ENCODE peak calls at places on chromosomes 3 and 15, in six cellular contexts. One of them, this sample, is unnamed.

GRCh38 chr3:64259646-64260045 is 34.4 kb upstream of the PRICKLE2 start:
- DNase-seq in substantia nigra: no peak
- DNase-seq in stimulated activated naive CD8-positive, alpha-beta T cell treated with anti-CD3 and anti-CD28 coated beads, Interleukin-15, Interleukin-2, amounts not matched to agents 100 U/mL and 50 U/mL, for 24 hours: no peak
- DNase-seq in NT2/D1: no peak
- DNase-seq in Calu3: no peak
- DNase-seq in GM10248: no peak
- DNase-seq in this sample: no peak

GRCh38 chr3:102089182-102089581 is 239.9 kb downstream of the NFKBIZ start:
- DNase-seq in substantia nigra: no peak
- DNase-seq in Calu3: no peak
- DNase-seq in stimulated activated naive CD8-positive, alpha-beta T cell treated with anti-CD3 and anti-CD28 coated beads, Interleukin-15, Interleukin-2, amounts not matched to agents 100 U/mL and 50 U/mL, for 24 hours: no peak
- DNase-seq in GM10248: no peak
- DNase-seq in NT2/D1: no peak
- DNase-seq in this sample: no peak

GRCh38 chr3:44125241-44125640 is 116.4 kb upstream of the TOPAZ1 start:
- DNase-seq in Calu3: no peak
- DNase-seq in stimulated activated naive CD8-positive, alpha-beta T cell treated with anti-CD3 and anti-CD28 coated beads, Interleukin-15, Interleukin-2, amounts not matched to agents 100 U/mL and 50 U/mL, for 24 hours: no peak
- DNase-seq in NT2/D1: no peak
- DNase-seq in GM10248: no peak
- DNase-seq in substantia nigra: no peak
- DNase-seq in this sample: no peak

GRCh38 chr15:74555192-74555591 is 14.2 kb downstream of the ARID3B start:
- DNase-seq in Calu3: no peak
- DNase-seq in stimulated activated naive CD8-positive, alpha-beta T cell treated with anti-CD3 and anti-CD28 coated beads, Interleukin-15, Interleukin-2, amounts not matched to agents 100 U/mL and 50 U/mL, for 24 hours: no peak
- DNase-seq in GM10248: no peak
- DNase-seq in substantia nigra: no peak
- DNase-seq in NT2/D1: no peak
- DNase-seq in this sample: no peak

GRCh38 chr3:103977417-103977816 is 1389.3 kb upstream of the ALCAM start:
- DNase-seq in Calu3: no peak
- DNase-seq in stimulated activated naive CD8-positive, alpha-beta T cell treated with anti-CD3 and anti-CD28 coated beads, Interleukin-15, Interleukin-2, amounts not matched to agents 100 U/mL and 50 U/mL, for 24 hours: no peak
- DNase-seq in NT2/D1: no peak
- DNase-seq in substantia nigra: no peak
- DNase-seq in GM10248: no peak
- DNase-seq in this sample: no peak

GRCh38 chr3:19543212-19543841 is 390.7 kb downstream of the EFHB start:
- DNase-seq in stimulated activated naive CD8-positive, alpha-beta T cell treated with anti-CD3 and anti-CD28 coated beads, Interleukin-15, Interleukin-2, amounts not matched to agents 100 U/mL and 50 U/mL, for 24 hours: no peak
- DNase-seq in NT2/D1: peak
- DNase-seq in substantia nigra: no peak
- DNase-seq in GM10248: peak
- DNase-seq in Calu3: peak
- DNase-seq in this sample: no peak

GRCh38 chr3:120167488-120167887 is 73.2 kb upstream of the GSK3B start:
- DNase-seq in GM10248: no peak
- DNase-seq in substantia nigra: no peak
- DNase-seq in stimulated activated naive CD8-positive, alpha-beta T cell treated with anti-CD3 and anti-CD28 coated beads, Interleukin-15, Interleukin-2, amounts not matched to agents 100 U/mL and 50 U/mL, for 24 hours: no peak
- DNase-seq in NT2/D1: no peak
- DNase-seq in Calu3: no peak
- DNase-seq in this sample: no peak

GRCh38 chr15:63380151-63380827 is 1.4 kb downstream of the CA12 start:
- DNase-seq in stimulated activated naive CD8-positive, alpha-beta T cell treated with anti-CD3 and anti-CD28 coated beads, Interleukin-15, Interleukin-2, amounts not matched to agents 100 U/mL and 50 U/mL, for 24 hours: no peak
- DNase-seq in substantia nigra: no peak
- DNase-seq in Calu3: no peak
- DNase-seq in NT2/D1: no peak
- DNase-seq in GM10248: no peak
- DNase-seq in this sample: no peak

GRCh38 chr3:61666615-61667320 is 105.4 kb downstream of the PTPRG start:
- DNase-seq in GM10248: no peak
- DNase-seq in stimulated activated naive CD8-positive, alpha-beta T cell treated with anti-CD3 and anti-CD28 coated beads, Interleukin-15, Interleukin-2, amounts not matched to agents 100 U/mL and 50 U/mL, for 24 hours: no peak
- DNase-seq in Calu3: no peak
- DNase-seq in NT2/D1: no peak
- DNase-seq in substantia nigra: no peak
- DNase-seq in this sample: no peak

GRCh38 chr3:100063929-100064461 is 50.3 kb downstream of the FILIP1L start:
- DNase-seq in NT2/D1: no peak
- DNase-seq in Calu3: no peak
- DNase-seq in substantia nigra: no peak
- DNase-seq in GM10248: no peak
- DNase-seq in stimulated activated naive CD8-positive, alpha-beta T cell treated with anti-CD3 and anti-CD28 coated beads, Interleukin-15, Interleukin-2, amounts not matched to agents 100 U/mL and 50 U/mL, for 24 hours: no peak
- DNase-seq in this sample: no peak

GRCh38 chr15:80695911-80696651 is 971 bp downstream of the ABHD17C start:
- DNase-seq in Calu3: peak
- DNase-seq in substantia nigra: no peak
- DNase-seq in NT2/D1: no peak
- DNase-seq in stimulated activated naive CD8-positive, alpha-beta T cell treated with anti-CD3 and anti-CD28 coated beads, Interleukin-15, Interleukin-2, amounts not matched to agents 100 U/mL and 50 U/mL, for 24 hours: peak
- DNase-seq in GM10248: peak
- DNase-seq in this sample: no peak

GRCh38 chr3:119555309-119555735 is 4.1 kb downstream of the CD80 start:
- DNase-seq in Calu3: no peak
- DNase-seq in stimulated activated naive CD8-positive, alpha-beta T cell treated with anti-CD3 and anti-CD28 coated beads, Interleukin-15, Interleukin-2, amounts not matched to agents 100 U/mL and 50 U/mL, for 24 hours: no peak
- DNase-seq in GM10248: no peak
- DNase-seq in substantia nigra: no peak
- DNase-seq in NT2/D1: no peak
- DNase-seq in this sample: no peak

GRCh38 chr3:47440131-47440530 is 35.6 kb downstream of the SCAP start:
- DNase-seq in substantia nigra: peak
- DNase-seq in NT2/D1: no peak
- DNase-seq in Calu3: no peak
- DNase-seq in stimulated activated naive CD8-positive, alpha-beta T cell treated with anti-CD3 and anti-CD28 coated beads, Interleukin-15, Interleukin-2, amounts not matched to agents 100 U/mL and 50 U/mL, for 24 hours: no peak
- DNase-seq in GM10248: no peak
- DNase-seq in this sample: no peak

GRCh38 chr3:193563999-193564398 is 9.3 kb upstream of the ATP13A4 start:
- DNase-seq in Calu3: peak
- DNase-seq in stimulated activated naive CD8-positive, alpha-beta T cell treated with anti-CD3 and anti-CD28 coated beads, Interleukin-15, Interleukin-2, amounts not matched to agents 100 U/mL and 50 U/mL, for 24 hours: no peak
- DNase-seq in NT2/D1: no peak
- DNase-seq in substantia nigra: peak
- DNase-seq in GM10248: no peak
- DNase-seq in this sample: no peak

GRCh38 chr3:111801697-111802655 is 57.1 kb upstream of the PHLDB2 start:
- DNase-seq in NT2/D1: no peak
- DNase-seq in stimulated activated naive CD8-positive, alpha-beta T cell treated with anti-CD3 and anti-CD28 coated beads, Interleukin-15, Interleukin-2, amounts not matched to agents 100 U/mL and 50 U/mL, for 24 hours: no peak
- DNase-seq in GM10248: no peak
- DNase-seq in substantia nigra: no peak
- DNase-seq in Calu3: no peak
- DNase-seq in this sample: no peak

GRCh38 chr3:187669675-187670504 is at the start of gene SST:
- DNase-seq in NT2/D1: peak
- DNase-seq in Calu3: peak
- DNase-seq in substantia nigra: no peak
- DNase-seq in GM10248: no peak
- DNase-seq in stimulated activated naive CD8-positive, alpha-beta T cell treated with anti-CD3 and anti-CD28 coated beads, Interleukin-15, Interleukin-2, amounts not matched to agents 100 U/mL and 50 U/mL, for 24 hours: peak
- DNase-seq in this sample: no peak

GRCh38 chr3:135055449-135055848 is 260.4 kb downstream of the EPHB1 start:
- DNase-seq in stimulated activated naive CD8-positive, alpha-beta T cell treated with anti-CD3 and anti-CD28 coated beads, Interleukin-15, Interleukin-2, amounts not matched to agents 100 U/mL and 50 U/mL, for 24 hours: no peak
- DNase-seq in GM10248: no peak
- DNase-seq in substantia nigra: no peak
- DNase-seq in Calu3: no peak
- DNase-seq in NT2/D1: no peak
- DNase-seq in this sample: no peak

GRCh38 chr3:19348929-19349564 is 200.7 kb downstream of the KCNH8 start:
- DNase-seq in Calu3: peak
- DNase-seq in NT2/D1: peak
- DNase-seq in substantia nigra: no peak
- DNase-seq in GM10248: peak
- DNase-seq in stimulated activated naive CD8-positive, alpha-beta T cell treated with anti-CD3 and anti-CD28 coated beads, Interleukin-15, Interleukin-2, amounts not matched to agents 100 U/mL and 50 U/mL, for 24 hours: peak
- DNase-seq in this sample: no peak

GRCh38 chr3:178226094-178226493 is 310.1 kb upstream of the KCNMB2 start:
- DNase-seq in GM10248: no peak
- DNase-seq in substantia nigra: no peak
- DNase-seq in Calu3: no peak
- DNase-seq in NT2/D1: no peak
- DNase-seq in stimulated activated naive CD8-positive, alpha-beta T cell treated with anti-CD3 and anti-CD28 coated beads, Interleukin-15, Interleukin-2, amounts not matched to agents 100 U/mL and 50 U/mL, for 24 hours: no peak
- DNase-seq in this sample: no peak

GRCh38 chr3:90062018-90062417 is 954.6 kb downstream of the EPHA3 start:
- DNase-seq in NT2/D1: no peak
- DNase-seq in Calu3: peak
- DNase-seq in stimulated activated naive CD8-positive, alpha-beta T cell treated with anti-CD3 and anti-CD28 coated beads, Interleukin-15, Interleukin-2, amounts not matched to agents 100 U/mL and 50 U/mL, for 24 hours: no peak
- DNase-seq in substantia nigra: no peak
- DNase-seq in GM10248: no peak
- DNase-seq in this sample: no peak

GRCh38 chr3:194830978-194831377 is 145.3 kb downstream of the FAM43A start:
- DNase-seq in GM10248: no peak
- DNase-seq in stimulated activated naive CD8-positive, alpha-beta T cell treated with anti-CD3 and anti-CD28 coated beads, Interleukin-15, Interleukin-2, amounts not matched to agents 100 U/mL and 50 U/mL, for 24 hours: no peak
- DNase-seq in Calu3: no peak
- DNase-seq in substantia nigra: no peak
- DNase-seq in NT2/D1: no peak
- DNase-seq in this sample: no peak

GRCh38 chr15:96367436-96368200 is 37.1 kb downstream of the NR2F2 start:
- DNase-seq in NT2/D1: no peak
- DNase-seq in substantia nigra: no peak
- DNase-seq in GM10248: peak
- DNase-seq in stimulated activated naive CD8-positive, alpha-beta T cell treated with anti-CD3 and anti-CD28 coated beads, Interleukin-15, Interleukin-2, amounts not matched to agents 100 U/mL and 50 U/mL, for 24 hours: no peak
- DNase-seq in Calu3: no peak
- DNase-seq in this sample: no peak

GRCh38 chr3:192986399-192986798 is 68.7 kb upstream of the MB21D2 start:
- DNase-seq in NT2/D1: no peak
- DNase-seq in Calu3: no peak
- DNase-seq in GM10248: no peak
- DNase-seq in substantia nigra: no peak
- DNase-seq in stimulated activated naive CD8-positive, alpha-beta T cell treated with anti-CD3 and anti-CD28 coated beads, Interleukin-15, Interleukin-2, amounts not matched to agents 100 U/mL and 50 U/mL, for 24 hours: no peak
- DNase-seq in this sample: no peak

GRCh38 chr15:77865701-77866100 is 211.8 kb downstream of the TBC1D2B start:
- DNase-seq in stimulated activated naive CD8-positive, alpha-beta T cell treated with anti-CD3 and anti-CD28 coated beads, Interleukin-15, Interleukin-2, amounts not matched to agents 100 U/mL and 50 U/mL, for 24 hours: no peak
- DNase-seq in Calu3: no peak
- DNase-seq in substantia nigra: no peak
- DNase-seq in NT2/D1: no peak
- DNase-seq in GM10248: no peak
- DNase-seq in this sample: peak

GRCh38 chr3:66416556-66417304 is 84.1 kb downstream of the LRIG1 start:
- DNase-seq in stimulated activated naive CD8-positive, alpha-beta T cell treated with anti-CD3 and anti-CD28 coated beads, Interleukin-15, Interleukin-2, amounts not matched to agents 100 U/mL and 50 U/mL, for 24 hours: no peak
- DNase-seq in GM10248: no peak
- DNase-seq in substantia nigra: no peak
- DNase-seq in Calu3: no peak
- DNase-seq in NT2/D1: no peak
- DNase-seq in this sample: no peak

GRCh38 chr3:33067484-33067883 is 29.5 kb downstream of the GLB1 start:
- DNase-seq in stimulated activated naive CD8-positive, alpha-beta T cell treated with anti-CD3 and anti-CD28 coated beads, Interleukin-15, Interleukin-2, amounts not matched to agents 100 U/mL and 50 U/mL, for 24 hours: no peak
- DNase-seq in substantia nigra: no peak
- DNase-seq in Calu3: peak
- DNase-seq in GM10248: no peak
- DNase-seq in NT2/D1: no peak
- DNase-seq in this sample: no peak

GRCh38 chr3:147404000-147404799 is 2.1 kb downstream of the ZIC4 start:
- DNase-seq in substantia nigra: no peak
- DNase-seq in NT2/D1: no peak
- DNase-seq in GM10248: no peak
- DNase-seq in Calu3: no peak
- DNase-seq in stimulated activated naive CD8-positive, alpha-beta T cell treated with anti-CD3 and anti-CD28 coated beads, Interleukin-15, Interleukin-2, amounts not matched to agents 100 U/mL and 50 U/mL, for 24 hours: no peak
- DNase-seq in this sample: no peak

GRCh38 chr3:142053244-142053643 is 96.1 kb downstream of the TFDP2 start:
- DNase-seq in GM10248: no peak
- DNase-seq in Calu3: no peak
- DNase-seq in substantia nigra: no peak
- DNase-seq in NT2/D1: no peak
- DNase-seq in stimulated activated naive CD8-positive, alpha-beta T cell treated with anti-CD3 and anti-CD28 coated beads, Interleukin-15, Interleukin-2, amounts not matched to agents 100 U/mL and 50 U/mL, for 24 hours: no peak
- DNase-seq in this sample: no peak

GRCh38 chr3:115760722-115761121 is 137.4 kb downstream of the GAP43 start:
- DNase-seq in Calu3: no peak
- DNase-seq in GM10248: no peak
- DNase-seq in NT2/D1: no peak
- DNase-seq in stimulated activated naive CD8-positive, alpha-beta T cell treated with anti-CD3 and anti-CD28 coated beads, Interleukin-15, Interleukin-2, amounts not matched to agents 100 U/mL and 50 U/mL, for 24 hours: no peak
- DNase-seq in substantia nigra: no peak
- DNase-seq in this sample: no peak

GRCh38 chr3:38837358-38837757 is 21.3 kb upstream of the SCN10A start:
- DNase-seq in stimulated activated naive CD8-positive, alpha-beta T cell treated with anti-CD3 and anti-CD28 coated beads, Interleukin-15, Interleukin-2, amounts not matched to agents 100 U/mL and 50 U/mL, for 24 hours: no peak
- DNase-seq in NT2/D1: no peak
- DNase-seq in GM10248: no peak
- DNase-seq in substantia nigra: no peak
- DNase-seq in Calu3: no peak
- DNase-seq in this sample: no peak

GRCh38 chr15:68617001-68617400 is 38.2 kb downstream of the CORO2B start:
- DNase-seq in stimulated activated naive CD8-positive, alpha-beta T cell treated with anti-CD3 and anti-CD28 coated beads, Interleukin-15, Interleukin-2, amounts not matched to agents 100 U/mL and 50 U/mL, for 24 hours: no peak
- DNase-seq in NT2/D1: no peak
- DNase-seq in substantia nigra: no peak
- DNase-seq in GM10248: no peak
- DNase-seq in Calu3: no peak
- DNase-seq in this sample: no peak

GRCh38 chr3:45906681-45907220 is 20.4 kb downstream of the CCR9 start:
- DNase-seq in Calu3: no peak
- DNase-seq in GM10248: no peak
- DNase-seq in stimulated activated naive CD8-positive, alpha-beta T cell treated with anti-CD3 and anti-CD28 coated beads, Interleukin-15, Interleukin-2, amounts not matched to agents 100 U/mL and 50 U/mL, for 24 hours: no peak
- DNase-seq in substantia nigra: no peak
- DNase-seq in NT2/D1: no peak
- DNase-seq in this sample: peak

GRCh38 chr3:194167873-194168272 is 31.9 kb downstream of the HES1 start:
- DNase-seq in stimulated activated naive CD8-positive, alpha-beta T cell treated with anti-CD3 and anti-CD28 coated beads, Interleukin-15, Interleukin-2, amounts not matched to agents 100 U/mL and 50 U/mL, for 24 hours: no peak
- DNase-seq in Calu3: no peak
- DNase-seq in GM10248: no peak
- DNase-seq in substantia nigra: no peak
- DNase-seq in NT2/D1: no peak
- DNase-seq in this sample: no peak

GRCh38 chr15:63277044-63277892 is at the start of gene APH1B:
- DNase-seq in stimulated activated naive CD8-positive, alpha-beta T cell treated with anti-CD3 and anti-CD28 coated beads, Interleukin-15, Interleukin-2, amounts not matched to agents 100 U/mL and 50 U/mL, for 24 hours: peak
- DNase-seq in NT2/D1: peak
- DNase-seq in Calu3: peak
- DNase-seq in GM10248: peak
- DNase-seq in substantia nigra: peak
- DNase-seq in this sample: peak

GRCh38 chr3:22980346-22980745 is 222.8 kb upstream of the UBE2E2 start:
- DNase-seq in GM10248: no peak
- DNase-seq in substantia nigra: no peak
- DNase-seq in stimulated activated naive CD8-positive, alpha-beta T cell treated with anti-CD3 and anti-CD28 coated beads, Interleukin-15, Interleukin-2, amounts not matched to agents 100 U/mL and 50 U/mL, for 24 hours: no peak
- DNase-seq in Calu3: no peak
- DNase-seq in NT2/D1: no peak
- DNase-seq in this sample: no peak

GRCh38 chr3:60752800-60753199 is 498.5 kb downstream of the FHIT start:
- DNase-seq in NT2/D1: no peak
- DNase-seq in substantia nigra: no peak
- DNase-seq in GM10248: no peak
- DNase-seq in stimulated activated naive CD8-positive, alpha-beta T cell treated with anti-CD3 and anti-CD28 coated beads, Interleukin-15, Interleukin-2, amounts not matched to agents 100 U/mL and 50 U/mL, for 24 hours: no peak
- DNase-seq in Calu3: no peak
- DNase-seq in this sample: no peak

GRCh38 chr3:11186771-11187170 is 32.5 kb downstream of the HRH1 start:
- DNase-seq in Calu3: no peak
- DNase-seq in stimulated activated naive CD8-positive, alpha-beta T cell treated with anti-CD3 and anti-CD28 coated beads, Interleukin-15, Interleukin-2, amounts not matched to agents 100 U/mL and 50 U/mL, for 24 hours: no peak
- DNase-seq in substantia nigra: no peak
- DNase-seq in NT2/D1: no peak
- DNase-seq in GM10248: no peak
- DNase-seq in this sample: peak

GRCh38 chr3:149128856-149129255 is 582 bp upstream of the HPS3 start:
- DNase-seq in GM10248: no peak
- DNase-seq in stimulated activated naive CD8-positive, alpha-beta T cell treated with anti-CD3 and anti-CD28 coated beads, Interleukin-15, Interleukin-2, amounts not matched to agents 100 U/mL and 50 U/mL, for 24 hours: no peak
- DNase-seq in Calu3: no peak
- DNase-seq in NT2/D1: no peak
- DNase-seq in substantia nigra: no peak
- DNase-seq in this sample: no peak

GRCh38 chr15:98997755-98998154 is 9.8 kb downstream of the PGPEP1L start:
- DNase-seq in NT2/D1: no peak
- DNase-seq in substantia nigra: no peak
- DNase-seq in stimulated activated naive CD8-positive, alpha-beta T cell treated with anti-CD3 and anti-CD28 coated beads, Interleukin-15, Interleukin-2, amounts not matched to agents 100 U/mL and 50 U/mL, for 24 hours: no peak
- DNase-seq in Calu3: no peak
- DNase-seq in GM10248: no peak
- DNase-seq in this sample: no peak